ENCODE peak calls at places on chromosomes 5 and 9, in six cellular contexts. W is K562; F is fibroblast of lung; K is heart left ventricle; U is H9; N is CD4-positive, alpha-beta T cell. P is an unnamed sample.

GRCh38 chr5:147190236-147190815 is 44.5 kb upstream of the STK32A start:
- DNase-seq in W (no peak), F (peak; percentile 94), K (no peak), U (no peak), N (no peak), P (no peak)

GRCh38 chr9:133969681-133970580 is 22.2 kb downstream of the VAV2 start:
- DNase-seq in W (no peak), F (no peak), K (peak; percentile 21), U (no peak), N (no peak), P (no peak)

GRCh38 chr5:54062958-54063357 is 247.4 kb downstream of the ARL15 start:
- DNase-seq in W (no peak), F (peak; percentile 89), K (no peak), U (no peak), N (no peak), P (no peak)

GRCh38 chr9:34628656-34629491 is at the start of gene ARID3C:
- DNase-seq in W (peak; percentile 56), F (no peak), K (no peak), U (peak; percentile 47), N (no peak), P (peak; percentile 33)

GRCh38 chr5:134127376-134127861 is 12.9 kb downstream of the TCF7 start:
- DNase-seq in W (no peak), F (peak; percentile 66), K (peak; percentile 76), U (no peak), N (no peak), P (peak; percentile 70)

GRCh38 chr9:135281661-135282000 is 194.2 kb downstream of the OLFM1 start:
- DNase-seq in W (no peak), F (no peak), K (no peak), U (no peak), N (no peak), P (no peak)

GRCh38 chr5:1824903-1825841 is 24.0 kb downstream of the NDUFS6 start:
- DNase-seq in W (no peak), F (no peak), K (no peak), U (no peak), N (no peak), P (no peak)

GRCh38 chr9:21974542-21975409 is 19.4 kb downstream of the CDKN2A start:
- DNase-seq in W (no peak), F (peak; percentile 75), K (peak; percentile 26), U (peak; percentile 92), N (no peak), P (no peak)

GRCh38 chr9:35396560-35397215 is 93.2 kb upstream of the RUSC2 start:
- DNase-seq in W (no peak), F (no peak), K (no peak), U (no peak), N (no peak), P (peak; percentile 14)

GRCh38 chr9:128929560-128929959 is 8.8 kb downstream of the PHYHD1 start:
- DNase-seq in W (no peak), F (no peak), K (no peak), U (no peak), N (no peak), P (no peak)

GRCh38 chr5:160693831-160694473 is 158.1 kb downstream of the ATP10B start:
- DNase-seq in W (no peak), F (no peak), K (no peak), U (no peak), N (no peak), P (no peak)

GRCh38 chr5:173327948-173328895 is at the start of gene STC2:
- DNase-seq in W (peak; percentile 91), F (peak; percentile 78), K (peak; percentile 91), U (peak; percentile 98), N (no peak), P (peak; percentile 99)

GRCh38 chr9:137341227-137341626 is 39.2 kb upstream of the NRARP start:
- DNase-seq in W (no peak), F (no peak), K (no peak), U (no peak), N (no peak), P (no peak)
- H3K9me3 ChIP-seq in W (peaks cover 6% of the 10 kb centered on the region), F (no peaks in the 10 kb centered on the region), K (no peaks in the 10 kb centered on the region), U (peaks cover 2% of the 10 kb centered on the region), N (no peaks in the 10 kb centered on the region), P (peaks cover 7% of the 10 kb centered on the region)

DNA sequence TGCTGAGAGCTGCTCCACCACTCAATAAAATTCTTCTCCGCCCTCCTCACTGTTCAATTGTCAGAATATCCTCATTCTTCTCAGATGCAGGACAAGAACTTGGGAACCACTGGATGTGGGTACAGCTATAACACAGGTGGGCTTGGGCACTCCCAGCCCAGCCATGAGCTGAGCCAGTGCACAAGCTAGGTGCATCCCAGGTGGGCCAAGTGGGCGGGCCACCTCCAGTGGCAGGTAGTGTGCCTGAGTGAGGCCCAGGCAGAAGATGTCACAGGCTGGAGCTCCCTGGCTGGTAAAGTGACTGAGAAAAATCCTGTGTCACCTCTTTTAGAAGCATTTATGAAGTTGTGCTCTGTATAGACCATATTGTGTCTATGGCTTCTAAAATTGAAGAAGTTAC is 501.6 kb upstream of the TYRP1 start:
- DNase-seq in W (no peak), F (no peak), K (no peak), U (no peak), N (no peak), P (no peak)
- H3K9me3 ChIP-seq in W (no peaks in the 10 kb centered on the region), F (no peaks in the 10 kb centered on the region), K (no peaks in the 10 kb centered on the region), U (no peaks in the 10 kb centered on the region), N (peaks cover 11% of the 10 kb centered on the region), P (no peaks in the 10 kb centered on the region)

GRCh38 chr9:96691326-96691725 is 36.2 kb upstream of the PRXL2C start:
- DNase-seq in W (no peak), F (no peak), K (no peak), U (no peak), N (no peak), P (no peak)
- H3K9me3 ChIP-seq in W (peaks cover 4% of the 10 kb centered on the region), F (no peaks in the 10 kb centered on the region), K (no peaks in the 10 kb centered on the region), U (no peaks in the 10 kb centered on the region), N (no peaks in the 10 kb centered on the region), P (no peaks in the 10 kb centered on the region)

GRCh38 chr9:8332296-8332695 is 532.7 kb upstream of the DMAC1 start:
- DNase-seq in W (no peak), F (peak; percentile 38), K (no peak), U (no peak), N (no peak), P (no peak)
- H3K9me3 ChIP-seq in W (no peaks in the 10 kb centered on the region), F (no peaks in the 10 kb centered on the region), K (no peaks in the 10 kb centered on the region), U (no peaks in the 10 kb centered on the region), N (no peaks in the 10 kb centered on the region), P (no peaks in the 10 kb centered on the region)

DNA sequence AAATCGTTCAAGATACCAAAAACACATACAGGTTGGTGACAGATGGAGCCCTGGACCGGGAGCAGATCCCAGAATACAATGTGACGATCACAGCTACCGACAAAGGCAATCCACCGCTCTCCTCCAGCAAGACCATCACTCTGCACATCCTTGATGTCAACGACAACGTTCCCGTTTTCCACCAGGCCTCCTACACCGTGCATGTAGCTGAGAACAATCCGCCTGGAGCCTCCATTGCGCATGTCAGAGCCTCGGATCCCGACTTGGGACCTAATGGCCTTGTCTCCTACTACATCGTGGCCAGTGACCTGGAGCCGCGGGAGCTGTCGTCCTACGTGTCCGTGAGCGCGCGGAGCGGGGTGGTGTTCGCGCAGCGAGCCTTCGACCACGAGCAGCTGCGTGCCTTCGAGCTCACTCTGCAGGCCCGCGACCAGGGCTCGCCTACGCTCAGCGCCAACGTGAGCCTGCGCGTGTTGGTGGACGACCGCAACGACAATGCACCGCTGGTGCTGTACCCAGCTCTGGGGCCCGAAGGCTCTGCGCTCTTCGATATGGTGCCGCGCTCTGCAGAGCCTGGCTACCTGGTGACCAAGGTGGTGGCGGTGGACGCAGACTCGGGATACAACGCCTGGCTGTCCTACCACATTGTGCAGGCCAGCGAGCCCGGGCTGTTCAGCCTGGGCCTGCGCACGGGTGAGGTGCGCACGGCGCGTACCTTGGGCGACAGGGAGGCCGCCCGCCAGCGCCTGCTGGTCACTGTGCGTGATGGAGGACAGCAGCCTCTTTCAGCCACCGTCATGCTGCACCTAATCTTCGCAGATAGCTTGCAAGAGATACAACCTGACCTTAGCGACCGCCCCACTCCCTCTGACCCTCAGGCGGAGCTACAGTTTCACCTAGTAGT is 1.8 kb downstream of the PCDHGB3 start:
- DNase-seq in W (no peak), F (no peak), K (peak; percentile 25), U (no peak), N (no peak), P (no peak)
- H3K9me3 ChIP-seq in W (no peaks in the 10 kb centered on the region), F (peaks cover 2% of the 10 kb centered on the region), K (peaks cover 5% of the 10 kb centered on the region), U (peaks cover 34% of the 10 kb centered on the region), N (peaks cover 41% of the 10 kb centered on the region), P (peaks cover 47% of the 10 kb centered on the region)

DNA sequence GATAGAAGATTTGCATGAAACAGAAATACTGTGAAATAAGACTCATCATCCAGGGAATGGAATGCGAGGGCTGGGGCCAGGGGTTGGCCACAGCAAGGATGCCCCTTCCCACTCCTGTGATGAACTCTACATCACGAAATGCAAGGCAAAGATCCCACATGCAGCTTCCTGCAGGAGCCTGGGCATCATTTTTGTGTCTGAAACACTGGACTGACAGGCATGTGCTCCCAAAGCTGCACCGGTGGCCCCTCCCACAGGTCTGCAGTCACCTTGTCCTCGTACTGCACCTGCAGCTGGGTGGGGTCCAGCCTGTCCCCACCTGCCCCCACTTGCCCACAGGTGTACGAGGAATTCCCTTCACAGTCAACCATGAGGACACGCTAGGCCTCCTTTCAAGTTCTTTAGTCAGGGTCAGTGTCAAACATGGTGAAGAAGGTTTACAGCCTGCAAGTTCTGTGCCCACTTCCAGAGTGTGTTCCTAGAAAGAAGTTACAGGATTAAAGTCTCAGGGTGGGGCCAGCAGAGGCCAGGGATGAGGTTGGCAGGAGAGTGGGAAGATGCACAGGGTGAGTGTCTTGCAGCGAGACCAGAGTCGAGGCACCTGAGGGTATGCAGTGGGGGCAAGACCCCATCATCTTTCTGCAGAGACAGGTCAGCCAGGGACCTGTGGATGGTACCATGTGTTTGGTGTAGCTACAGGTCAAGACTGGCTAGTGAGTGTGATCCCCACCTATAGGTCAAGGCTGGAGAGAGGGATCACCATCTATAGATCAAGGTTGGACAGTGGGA is 155.0 kb upstream of the IRX2 start:
- DNase-seq in W (no peak), F (no peak), K (no peak), U (peak; percentile 9), N (no peak), P (no peak)
- H3K9me3 ChIP-seq in W (no peaks in the 10 kb centered on the region), F (no peaks in the 10 kb centered on the region), K (no peaks in the 10 kb centered on the region), U (no peaks in the 10 kb centered on the region), N (no peaks in the 10 kb centered on the region), P (no peaks in the 10 kb centered on the region)

DNA sequence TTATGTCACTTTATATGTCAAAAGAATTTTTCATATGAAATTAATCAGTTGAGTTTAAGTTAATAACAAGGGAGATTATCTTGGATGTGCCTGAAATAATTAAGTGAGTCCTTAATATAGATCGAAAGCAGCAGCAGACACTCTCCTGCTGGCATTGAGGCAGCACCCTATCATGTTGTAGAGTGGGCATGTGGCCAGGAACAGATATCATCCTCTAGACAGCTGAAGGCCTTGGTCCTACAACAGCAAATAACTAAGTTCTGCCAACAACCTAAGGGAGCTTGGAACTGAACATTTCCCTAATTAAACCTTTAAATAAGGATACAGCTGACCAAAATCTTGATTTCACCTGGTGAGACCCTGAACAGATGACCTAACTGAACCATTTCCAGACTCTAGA is 25.8 kb upstream of the UGT3A1 start:
- DNase-seq in W (no peak), F (no peak), K (no peak), U (no peak), N (no peak), P (no peak)
- H3K9me3 ChIP-seq in W (no peaks in the 10 kb centered on the region), F (no peaks in the 10 kb centered on the region), K (no peaks in the 10 kb centered on the region), U (peaks cover 31% of the 10 kb centered on the region), N (peaks cover 21% of the 10 kb centered on the region), P (peaks cover 22% of the 10 kb centered on the region)

P was measured in MG63.